ENCODE peak calls at places on chromosomes 1 and 21, in four cellular contexts. E is activated CD4-positive, alpha-beta T cell treated with anti-CD3 and anti-CD28 coated beads for 24 hours; M is stimulated activated CD4-positive, alpha-beta T cell treated with anti-CD3 and anti-CD28 coated beads, Interleukin-15, amount 100 ng/mL, for 1 hour; S is thoracic aorta. P is an unnamed sample.

GRCh38 chr1:45542591-45542990 is 8.0 kb upstream of the AKR1A1 start:
- DNase-seq in E (no peak), M (no peak), S (no peak), P (no peak)

GRCh38 chr1:19458815-19459417 is 26.4 kb downstream of the CAPZB start:
- DNase-seq in E (no peak), M (no peak), S (no peak), P (no peak)

GRCh38 chr1:207221934-207222351 is 99.5 kb upstream of the CD55 start:
- DNase-seq in E (no peak), M (no peak), S (no peak), P (no peak)

GRCh38 chr1:198423701-198424100 is 116.8 kb downstream of the ATP6V1G3 start:
- DNase-seq in E (no peak), M (no peak), S (no peak), P (no peak)

GRCh38 chr1:68379085-68379478 is 70.7 kb downstream of the RPE65 start:
- DNase-seq in E (no peak), M (no peak), S (no peak), P (no peak)

GRCh38 chr1:229273507-229274232 is 2.8 kb downstream of the RAB4A start:
- DNase-seq in E (no peak), M (no peak), S (no peak), P (no peak)

GRCh38 chr21:38831526-38832467 is 26.1 kb downstream of the ETS2 start:
- DNase-seq in E (peak), M (no peak), S (peak), P (no peak)

GRCh38 chr1:165834229-165834628 is 6.8 kb downstream of the UCK2 start:
- DNase-seq in E (no peak), M (no peak), S (no peak), P (no peak)

GRCh38 chr1:209844695-209845404 is 17.1 kb downstream of the UTP25 start:
- DNase-seq in E (no peak), M (no peak), S (no peak), P (no peak)

GRCh38 chr1:173048629-173049326 is 2.0 kb downstream of the TNFSF18 start:
- DNase-seq in E (no peak), M (no peak), S (no peak), P (no peak)

GRCh38 chr21:16709866-16710550 is 802.8 kb upstream of the CXADR start:
- DNase-seq in E (no peak), M (no peak), S (no peak), P (no peak)

GRCh38 chr1:238205045-238205662 is 314.4 kb upstream of the ZP4 start:
- DNase-seq in E (no peak), M (no peak), S (no peak), P (no peak)

GRCh38 chr1:179767177-179767581 is 24.1 kb downstream of the FAM163A start:
- DNase-seq in E (no peak), M (no peak), S (no peak), P (no peak)

GRCh38 chr1:115496904-115497527 is 144.8 kb upstream of the VANGL1 start:
- DNase-seq in E (no peak), M (no peak), S (no peak), P (no peak)